ENCODE peak calls at places on chromosomes 1 and 21, in six cellular contexts. One of them, this sample, is unnamed.

GRCh38 chr1:65441464-65441863 is 21.0 kb downstream of the LEPR start:
- DNase-seq in fibroblast of mammary gland: no peak
- DNase-seq in heart left ventricle: no peak
- DNase-seq in right lobe of liver: no peak
- DNase-seq in GM13976: no peak
- DNase-seq in uterus: no peak
- DNase-seq in this sample: peak

GRCh38 chr1:246748867-246749266 is 24.7 kb downstream of the SCCPDH start:
- DNase-seq in fibroblast of mammary gland: peak
- DNase-seq in heart left ventricle: no peak
- DNase-seq in right lobe of liver: no peak
- DNase-seq in GM13976: no peak
- DNase-seq in uterus: no peak
- DNase-seq in this sample: no peak

GRCh38 chr1:91591175-91591968 is 90.7 kb downstream of the CDC7 start:
- DNase-seq in fibroblast of mammary gland: no peak
- DNase-seq in heart left ventricle: no peak
- DNase-seq in right lobe of liver: no peak
- DNase-seq in GM13976: peak
- DNase-seq in uterus: no peak
- DNase-seq in this sample: no peak

GRCh38 chr1:2001773-2002411 is 1.7 kb downstream of the CFAP74 start:
- DNase-seq in fibroblast of mammary gland: no peak
- DNase-seq in heart left ventricle: no peak
- DNase-seq in right lobe of liver: no peak
- DNase-seq in GM13976: no peak
- DNase-seq in uterus: no peak
- DNase-seq in this sample: no peak

GRCh38 chr1:215523906-215524305 is 43.2 kb upstream of the KCTD3 start:
- DNase-seq in fibroblast of mammary gland: peak
- DNase-seq in heart left ventricle: no peak
- DNase-seq in right lobe of liver: no peak
- DNase-seq in GM13976: no peak
- DNase-seq in uterus: no peak
- DNase-seq in this sample: peak

GRCh38 chr1:184860985-184861754 is 106.5 kb upstream of the EDEM3 start:
- DNase-seq in fibroblast of mammary gland: no peak
- DNase-seq in heart left ventricle: no peak
- DNase-seq in right lobe of liver: no peak
- DNase-seq in GM13976: no peak
- DNase-seq in uterus: no peak
- DNase-seq in this sample: no peak

GRCh38 chr1:225842788-225843425 is 33.0 kb downstream of the EPHX1 start:
- DNase-seq in fibroblast of mammary gland: no peak
- DNase-seq in heart left ventricle: no peak
- DNase-seq in right lobe of liver: no peak
- DNase-seq in GM13976: no peak
- DNase-seq in uterus: no peak
- DNase-seq in this sample: no peak

GRCh38 chr1:69406244-69406643 is 161.5 kb upstream of the LRRC7 start:
- DNase-seq in fibroblast of mammary gland: no peak
- DNase-seq in heart left ventricle: no peak
- DNase-seq in right lobe of liver: no peak
- DNase-seq in GM13976: no peak
- DNase-seq in uterus: no peak
- DNase-seq in this sample: no peak

GRCh38 chr1:210482936-210483642 is 154.4 kb downstream of the HHAT start:
- DNase-seq in fibroblast of mammary gland: no peak
- DNase-seq in heart left ventricle: no peak
- DNase-seq in right lobe of liver: no peak
- DNase-seq in GM13976: no peak
- DNase-seq in uterus: no peak
- DNase-seq in this sample: no peak

GRCh38 chr1:166953486-166953885 is 21.9 kb downstream of the ILDR2 start:
- DNase-seq in fibroblast of mammary gland: no peak
- DNase-seq in heart left ventricle: no peak
- DNase-seq in right lobe of liver: no peak
- DNase-seq in GM13976: no peak
- DNase-seq in uterus: no peak
- DNase-seq in this sample: no peak

GRCh38 chr1:77126309-77126708 is 92.9 kb downstream of the PIGK start:
- DNase-seq in fibroblast of mammary gland: peak
- DNase-seq in heart left ventricle: no peak
- DNase-seq in right lobe of liver: no peak
- DNase-seq in GM13976: peak
- DNase-seq in uterus: no peak
- DNase-seq in this sample: peak

GRCh38 chr1:222911866-222912265 is 97.0 kb downstream of the DISP1 start:
- DNase-seq in fibroblast of mammary gland: peak
- DNase-seq in heart left ventricle: no peak
- DNase-seq in right lobe of liver: no peak
- DNase-seq in GM13976: no peak
- DNase-seq in uterus: no peak
- DNase-seq in this sample: peak

GRCh38 chr1:78716186-78716585 is 66.6 kb downstream of the IFI44 start:
- DNase-seq in fibroblast of mammary gland: no peak
- DNase-seq in heart left ventricle: no peak
- DNase-seq in right lobe of liver: no peak
- DNase-seq in GM13976: no peak
- DNase-seq in uterus: no peak
- DNase-seq in this sample: peak

GRCh38 chr1:147264158-147264768 is 21.8 kb downstream of the CHD1L start:
- DNase-seq in fibroblast of mammary gland: peak
- DNase-seq in heart left ventricle: no peak
- DNase-seq in right lobe of liver: no peak
- DNase-seq in GM13976: no peak
- DNase-seq in uterus: no peak
- DNase-seq in this sample: peak

GRCh38 chr21:15020797-15021196 is 44.0 kb downstream of the NRIP1 start:
- DNase-seq in fibroblast of mammary gland: no peak
- DNase-seq in heart left ventricle: no peak
- DNase-seq in right lobe of liver: no peak
- DNase-seq in GM13976: no peak
- DNase-seq in uterus: no peak
- DNase-seq in this sample: no peak

GRCh38 chr21:15026370-15026769 is 38.4 kb downstream of the NRIP1 start:
- DNase-seq in fibroblast of mammary gland: no peak
- DNase-seq in heart left ventricle: no peak
- DNase-seq in right lobe of liver: no peak
- DNase-seq in GM13976: no peak
- DNase-seq in uterus: no peak
- DNase-seq in this sample: no peak

GRCh38 chr21:15023782-15024181 is 41.0 kb downstream of the NRIP1 start:
- DNase-seq in fibroblast of mammary gland: no peak
- DNase-seq in heart left ventricle: no peak
- DNase-seq in right lobe of liver: no peak
- DNase-seq in GM13976: no peak
- DNase-seq in uterus: no peak
- DNase-seq in this sample: no peak

GRCh38 chr21:15027056-15027455 is 37.7 kb downstream of the NRIP1 start:
- DNase-seq in fibroblast of mammary gland: no peak
- DNase-seq in heart left ventricle: no peak
- DNase-seq in right lobe of liver: no peak
- DNase-seq in GM13976: no peak
- DNase-seq in uterus: no peak
- DNase-seq in this sample: no peak

DNA sequence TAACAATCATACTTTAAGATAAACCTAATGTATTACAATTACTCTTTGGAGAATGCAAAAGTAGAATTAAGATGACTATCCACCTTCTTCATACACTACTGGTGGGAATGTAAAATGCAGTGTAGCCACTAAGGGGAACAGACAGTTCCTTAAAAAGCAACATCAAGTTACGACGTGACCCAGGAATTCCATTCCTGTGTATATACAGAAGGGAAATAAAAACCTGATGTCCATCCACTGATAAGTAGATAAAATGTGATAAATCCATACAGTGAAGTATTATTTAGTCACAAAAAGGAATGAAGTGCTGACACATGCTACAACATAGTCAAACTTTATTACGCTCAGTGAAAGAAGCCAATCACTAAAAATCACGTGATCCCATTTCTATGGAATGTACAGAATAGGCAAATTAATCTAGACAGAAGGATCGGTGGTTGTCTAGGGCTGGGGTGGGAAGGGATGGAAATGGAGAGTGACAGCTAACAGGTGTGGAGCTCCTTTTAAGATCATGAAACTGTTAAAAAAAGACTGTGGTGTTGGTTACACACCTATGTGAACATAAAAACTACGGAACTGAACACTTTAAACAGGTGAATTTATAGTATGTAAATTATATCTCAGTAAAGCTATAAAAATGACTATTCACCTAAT is 42.1 kb downstream of the NRIP1 start:
- DNase-seq in fibroblast of mammary gland: no peak
- DNase-seq in heart left ventricle: no peak
- DNase-seq in right lobe of liver: no peak
- DNase-seq in GM13976: no peak
- DNase-seq in uterus: no peak
- DNase-seq in this sample: peak
- TF ChIP-seq CTCF in fibroblast of mammary gland: peak
- TF ChIP-seq CTCF in heart left ventricle: no peak
- TF ChIP-seq CTCF in right lobe of liver: no peak
- TF ChIP-seq CTCF in GM13976: no peak
- TF ChIP-seq CTCF in uterus: no peak
- TF ChIP-seq CTCF in this sample: peak

GRCh38 chr1:32606972-32607371 is 43.4 kb downstream of the ZBTB8OS start:
- DNase-seq in fibroblast of mammary gland: no peak
- DNase-seq in heart left ventricle: no peak
- DNase-seq in right lobe of liver: no peak
- DNase-seq in GM13976: no peak
- DNase-seq in uterus: no peak
- DNase-seq in this sample: no peak

GRCh38 chr1:32609180-32609579 is 41.2 kb downstream of the ZBTB8OS start:
- DNase-seq in fibroblast of mammary gland: no peak
- DNase-seq in heart left ventricle: no peak
- DNase-seq in right lobe of liver: no peak
- DNase-seq in GM13976: no peak
- DNase-seq in uterus: no peak
- DNase-seq in this sample: no peak

GRCh38 chr1:32611859-32612188 is 38.5 kb downstream of the ZBTB8OS start:
- DNase-seq in fibroblast of mammary gland: no peak
- DNase-seq in heart left ventricle: no peak
- DNase-seq in right lobe of liver: no peak
- DNase-seq in GM13976: no peak
- DNase-seq in uterus: no peak
- DNase-seq in this sample: no peak

GRCh38 chr1:32613472-32613871 is 36.9 kb downstream of the ZBTB8OS start:
- DNase-seq in fibroblast of mammary gland: no peak
- DNase-seq in heart left ventricle: no peak
- DNase-seq in right lobe of liver: no peak
- DNase-seq in GM13976: no peak
- DNase-seq in uterus: no peak
- DNase-seq in this sample: no peak

GRCh38 chr1:32612189-32612881 is 38.0 kb downstream of the ZBTB8OS start:
- DNase-seq in fibroblast of mammary gland: peak
- DNase-seq in heart left ventricle: peak
- DNase-seq in right lobe of liver: peak
- DNase-seq in GM13976: peak
- DNase-seq in uterus: peak
- DNase-seq in this sample: peak
- TF ChIP-seq CTCF in fibroblast of mammary gland: peak
- TF ChIP-seq CTCF in heart left ventricle: peak
- TF ChIP-seq CTCF in right lobe of liver: peak
- TF ChIP-seq CTCF in GM13976: peak
- TF ChIP-seq CTCF in uterus: peak
- TF ChIP-seq CTCF in this sample: peak

GRCh38 chr21:36706482-36706852 is 7.6 kb downstream of the SIM2 start:
- DNase-seq in fibroblast of mammary gland: no peak
- DNase-seq in heart left ventricle: no peak
- DNase-seq in right lobe of liver: peak
- DNase-seq in GM13976: no peak
- DNase-seq in uterus: no peak
- DNase-seq in this sample: no peak
- TF ChIP-seq CTCF in fibroblast of mammary gland: no peak
- TF ChIP-seq CTCF in heart left ventricle: no peak
- TF ChIP-seq CTCF in right lobe of liver: no peak
- TF ChIP-seq CTCF in GM13976: no peak
- TF ChIP-seq CTCF in uterus: no peak
- TF ChIP-seq CTCF in this sample: no peak

GRCh38 chr1:45687753-45688737 is at the start of gene TMEM69:
- DNase-seq in fibroblast of mammary gland: peak
- DNase-seq in heart left ventricle: peak
- DNase-seq in right lobe of liver: peak
- DNase-seq in GM13976: peak
- DNase-seq in uterus: peak
- DNase-seq in this sample: peak
- TF ChIP-seq CTCF in fibroblast of mammary gland: peak
- TF ChIP-seq CTCF in heart left ventricle: peak
- TF ChIP-seq CTCF in right lobe of liver: no peak
- TF ChIP-seq CTCF in GM13976: no peak
- TF ChIP-seq CTCF in uterus: no peak
- TF ChIP-seq CTCF in this sample: peak

DNA sequence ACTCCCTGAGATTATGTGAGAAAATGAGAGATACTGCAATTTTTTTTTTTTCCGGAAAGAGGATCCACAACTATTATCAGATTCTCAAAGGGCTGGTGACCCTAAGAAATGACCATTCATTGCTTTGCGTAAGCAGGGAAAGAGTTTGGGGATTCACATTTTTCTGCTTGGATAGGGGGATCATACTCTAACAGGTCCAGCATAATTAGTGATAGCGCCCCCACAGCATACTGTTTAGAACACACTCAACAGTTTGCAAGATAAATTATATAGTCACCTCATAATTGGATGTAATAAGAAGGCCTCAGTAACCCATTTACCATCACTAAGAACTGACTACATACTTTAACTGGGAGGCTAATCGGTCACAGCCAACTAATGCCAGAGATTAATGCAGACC is 1.9 kb downstream of the CCT3 start:
- DNase-seq in fibroblast of mammary gland: no peak
- DNase-seq in heart left ventricle: no peak
- DNase-seq in right lobe of liver: no peak
- DNase-seq in GM13976: no peak
- DNase-seq in uterus: no peak
- DNase-seq in this sample: no peak
- TF ChIP-seq CTCF in fibroblast of mammary gland: peak
- TF ChIP-seq CTCF in heart left ventricle: no peak
- TF ChIP-seq CTCF in right lobe of liver: no peak
- TF ChIP-seq CTCF in GM13976: no peak
- TF ChIP-seq CTCF in uterus: no peak
- TF ChIP-seq CTCF in this sample: no peak